ENCODE peak calls at places on chromosome 10, in eight cellular contexts. J is AG20443, Z is RWPE2, T is nephron progenitor cell, P is AG04450, G is MV-4-11, X is T-helper 17 cell, L is HS-27A. F is an unnamed sample.
A peak's percentile ranks its signal among the peaks of the same experiment; 100 is the strongest.

GRCh38 chr10:32151876-32152275 is 95.7 kb upstream of the KIF5B start:
- DNase-seq in P (no peak), T (no peak), Z (no peak), G (no peak), L (no peak), X (no peak), J (no peak), F (peak; percentile 23)

GRCh38 chr10:112732277-112732891 is 217.7 kb upstream of the TCF7L2 start:
- DNase-seq in P (no peak), X (no peak), G (no peak), J (peak; percentile 22), T (no peak), L (no peak), Z (no peak), F (peak; percentile 60)

GRCh38 chr10:43943119-43943824 is 294.6 kb upstream of the ZNF32 start:
- DNase-seq in Z (no peak), L (no peak), G (no peak), T (no peak), J (peak; percentile 2), P (no peak), X (no peak), F (no peak)

GRCh38 chr10:7251696-7252465 is 159.0 kb downstream of the SFMBT2 start:
- DNase-seq in P (no peak), J (no peak), Z (no peak), L (no peak), X (no peak), T (no peak), G (peak; percentile 25), F (no peak)

GRCh38 chr10:127034224-127034623 is 129.0 kb downstream of the DOCK1 start:
- DNase-seq in P (no peak), T (no peak), J (peak; percentile 6), G (no peak), Z (no peak), X (no peak), L (no peak), F (no peak)

GRCh38 chr10:103969857-103970627 is 3.1 kb downstream of the SLK start:
- DNase-seq in G (no peak), Z (no peak), J (no peak), X (no peak), T (no peak), L (no peak), P (no peak), F (no peak)

GRCh38 chr10:117548191-117548668 is 5.7 kb downstream of the EMX2 start:
- DNase-seq in T (peak; percentile 27), Z (no peak), G (no peak), L (no peak), X (no peak), J (no peak), P (no peak), F (no peak)

GRCh38 chr10:132994371-132994796 is 52.0 kb upstream of the CFAP46 start:
- DNase-seq in P (no peak), J (peak; percentile 81), L (no peak), G (no peak), Z (no peak), X (no peak), T (no peak), F (peak; percentile 24)

GRCh38 chr10:36018996-36019395 is 376.9 kb upstream of the FZD8 start:
- DNase-seq in G (no peak), X (no peak), Z (no peak), J (no peak), P (no peak), T (no peak), L (no peak), F (no peak)

GRCh38 chr10:27143686-27144085 is 10.5 kb downstream of the YME1L1 start:
- DNase-seq in J (no peak), L (no peak), T (no peak), Z (no peak), G (no peak), P (no peak), X (no peak), F (no peak)

GRCh38 chr10:42992156-42992956 is 84.5 kb upstream of the RET start:
- DNase-seq in P (no peak), Z (peak; percentile 48), J (no peak), X (no peak), G (no peak), L (no peak), T (no peak), F (no peak)

GRCh38 chr10:84587789-84588188 is 259.4 kb downstream of the CCSER2 start:
- DNase-seq in P (no peak), Z (no peak), G (no peak), X (no peak), J (no peak), L (no peak), T (no peak), F (no peak)

GRCh38 chr10:85978566-85979358 is 387.8 kb downstream of the GRID1 start:
- DNase-seq in L (no peak), X (no peak), J (no peak), P (no peak), G (no peak), Z (no peak), T (no peak), F (no peak)

GRCh38 chr10:6482737-6483362 is 97.2 kb downstream of the PRKCQ start:
- DNase-seq in G (no peak), Z (no peak), P (no peak), L (no peak), J (no peak), X (no peak), T (no peak), F (no peak)

GRCh38 chr10:89062861-89063260 is 72.3 kb downstream of the FAS start:
- DNase-seq in J (no peak), X (no peak), P (no peak), G (no peak), Z (no peak), L (no peak), T (no peak), F (peak; percentile 35)

GRCh38 chr10:99859585-99859984 is 77.1 kb downstream of the ABCC2 start:
- DNase-seq in Z (no peak), L (no peak), G (no peak), T (no peak), X (no peak), P (no peak), J (no peak), F (no peak)

GRCh38 chr10:4646546-4646945 is 179.5 kb upstream of the AKR1E2 start:
- DNase-seq in T (no peak), L (no peak), G (no peak), J (no peak), X (no peak), P (no peak), Z (no peak), F (no peak)

GRCh38 chr10:3071405-3072198 is 4.3 kb downstream of the PFKP start:
- DNase-seq in Z (no peak), T (no peak), X (no peak), L (peak; percentile 43), P (no peak), J (peak; percentile 64), G (peak; percentile 83), F (peak; percentile 92)

GRCh38 chr10:1464866-1465265 is 272.5 kb downstream of the ADARB2 start:
- DNase-seq in J (no peak), L (no peak), G (no peak), P (no peak), Z (no peak), T (peak; percentile 57), X (no peak), F (no peak)

F was measured in M059J.